ENCODE peak calls at places on chromosomes 13 and 19, in four cellular contexts. Y is B cell, B is nephron progenitor cell, V is neural crest cell. R is an unnamed sample.

GRCh38 chr19:13692096-13692495 is 72.2 kb upstream of the MRI1 start:
- DNase-seq in V (no peak), B (no peak), Y (no peak), R (no peak)

GRCh38 chr13:113084094-113084942 is 21.3 kb upstream of the F7 start:
- DNase-seq in Y (no peak), B (no peak), V (no peak), R (no peak)

GRCh38 chr19:1512671-1513491 is at the start of gene ADAMTSL5:
- DNase-seq in B (peak; percentile 51), V (no peak), Y (peak; percentile 54), R (peak; percentile 93)

GRCh38 chr19:46428278-46429141 is at the start of gene PNMA8C:
- DNase-seq in Y (peak; percentile 60), B (peak; percentile 86), V (peak; percentile 81), R (peak; percentile 56)

GRCh38 chr13:62003452-62003851 is 587.8 kb upstream of the PCDH20 start:
- DNase-seq in B (no peak), Y (no peak), V (no peak), R (no peak)

GRCh38 chr19:17406039-17406886 is 833 bp upstream of the BST2 start:
- DNase-seq in Y (no peak), V (no peak), B (no peak), R (no peak)

GRCh38 chr13:51500687-51501086 is 47.9 kb upstream of the INTS6 start:
- DNase-seq in B (no peak), Y (no peak), V (no peak), R (no peak)

GRCh38 chr19:45817725-45818301 is 2.7 kb upstream of the RSPH6A start:
- DNase-seq in Y (no peak), V (no peak), B (no peak), R (no peak)

GRCh38 chr19:44532819-44533218 is 3.3 kb upstream of the CEACAM20 start:
- DNase-seq in B (no peak), Y (no peak), V (no peak), R (no peak)

GRCh38 chr13:88288326-88288725 is 617.2 kb downstream of the SLITRK5 start:
- DNase-seq in V (no peak), B (no peak), Y (no peak), R (no peak)

GRCh38 chr13:107242138-107242537 is 674.2 kb upstream of the ARGLU1 start:
- DNase-seq in V (no peak), Y (no peak), B (no peak), R (no peak)

GRCh38 chr19:54207908-54208783 is 7.5 kb downstream of the RPS9 start:
- DNase-seq in B (no peak), V (no peak), Y (peak; percentile 52), R (peak; percentile 57)

GRCh38 chr19:44142014-44142523 is 715 bp downstream of the ZNF234 start:
- DNase-seq in B (peak; percentile 18), V (no peak), Y (no peak), R (no peak)

GRCh38 chr13:109835321-109835720 is 48.9 kb upstream of the IRS2 start:
- DNase-seq in V (no peak), B (no peak), Y (no peak), R (no peak)

GRCh38 chr19:48702701-48703100 is 6.9 kb downstream of the FUT2 start:
- DNase-seq in B (no peak), Y (no peak), V (no peak), R (no peak)

GRCh38 chr19:42092350-42092749 is 16.4 kb downstream of the ZNF574 start:
- DNase-seq in B (no peak), Y (peak; percentile 67), V (no peak), R (peak; percentile 57)

GRCh38 chr13:112569771-112570288 is 18.1 kb downstream of the TUBGCP3 start:
- DNase-seq in Y (no peak), V (no peak), B (peak; percentile 10), R (no peak)

GRCh38 chr19:4567584-4568071 is 8.1 kb upstream of the SEMA6B start:
- DNase-seq in V (peak; percentile 90), Y (peak; percentile 54), B (peak; percentile 84), R (no peak)

GRCh38 chr19:6326815-6327214 is 6.6 kb downstream of the ACER1 start:
- DNase-seq in V (no peak), B (no peak), Y (no peak), R (no peak)

GRCh38 chr13:85847012-85847411 is 47.8 kb upstream of the SLITRK6 start:
- DNase-seq in V (no peak), Y (no peak), B (no peak), R (no peak)

GRCh38 chr13:114082849-114083645 is 49.4 kb downstream of the RASA3 start:
- DNase-seq in Y (no peak), V (no peak), B (no peak), R (no peak)

GRCh38 chr19:42175952-42176648 is 41.4 kb downstream of the DEDD2 start:
- DNase-seq in V (peak; percentile 20), B (no peak), Y (no peak), R (no peak)

GRCh38 chr19:51121257-51121656 is 3.4 kb upstream of the SIGLEC9 start:
- DNase-seq in Y (no peak), B (no peak), V (no peak), R (no peak)

GRCh38 chr19:56538761-56539263 is at the start of gene ZFP28:
- DNase-seq in B (peak; percentile 75), Y (no peak), V (peak; percentile 50), R (peak; percentile 87)

GRCh38 chr13:113547248-113547971 is 37.1 kb upstream of the TFDP1 start:
- DNase-seq in V (no peak), B (no peak), Y (no peak), R (no peak)

GRCh38 chr13:24626449-24626848 is 53.8 kb upstream of the ATP12A start:
- DNase-seq in B (no peak), V (no peak), Y (no peak), R (no peak)

GRCh38 chr13:31912641-31913401 is 118.8 kb upstream of the FRY start:
- DNase-seq in B (no peak), Y (no peak), V (no peak), R (no peak)

GRCh38 chr19:7930765-7931164 is 4.8 kb upstream of the CTXN1 start:
- DNase-seq in B (no peak), Y (no peak), V (no peak), R (no peak)

GRCh38 chr19:8965887-8966286 is 44.3 kb downstream of the MUC16 start:
- DNase-seq in V (no peak), Y (no peak), B (peak; percentile 7), R (no peak)

GRCh38 chr19:15252398-15253018 is 20.3 kb upstream of the EPHX3 start:
- DNase-seq in B (peak; percentile 44), Y (no peak), V (peak; percentile 26), R (no peak)

GRCh38 chr19:884420-885211 is 8.4 kb downstream of the MED16 start:
- DNase-seq in B (no peak), Y (no peak), V (no peak), R (no peak)

GRCh38 chr13:45325806-45326205 is 15.2 kb downstream of the TPT1 start:
- DNase-seq in B (no peak), V (no peak), Y (no peak), R (no peak)

GRCh38 chr19:7859766-7860165 is 14.4 kb downstream of the PRR36 start:
- DNase-seq in V (no peak), Y (no peak), B (no peak), R (no peak)

GRCh38 chr13:54185785-54186184 is 1157.2 kb downstream of the OLFM4 start:
- DNase-seq in B (peak; percentile 26), V (no peak), Y (no peak), R (no peak)
- TF ChIP-seq CTCF in B (peak; percentile 49), V (peak; percentile 65), Y (no peak), R (no peak)

DNA sequence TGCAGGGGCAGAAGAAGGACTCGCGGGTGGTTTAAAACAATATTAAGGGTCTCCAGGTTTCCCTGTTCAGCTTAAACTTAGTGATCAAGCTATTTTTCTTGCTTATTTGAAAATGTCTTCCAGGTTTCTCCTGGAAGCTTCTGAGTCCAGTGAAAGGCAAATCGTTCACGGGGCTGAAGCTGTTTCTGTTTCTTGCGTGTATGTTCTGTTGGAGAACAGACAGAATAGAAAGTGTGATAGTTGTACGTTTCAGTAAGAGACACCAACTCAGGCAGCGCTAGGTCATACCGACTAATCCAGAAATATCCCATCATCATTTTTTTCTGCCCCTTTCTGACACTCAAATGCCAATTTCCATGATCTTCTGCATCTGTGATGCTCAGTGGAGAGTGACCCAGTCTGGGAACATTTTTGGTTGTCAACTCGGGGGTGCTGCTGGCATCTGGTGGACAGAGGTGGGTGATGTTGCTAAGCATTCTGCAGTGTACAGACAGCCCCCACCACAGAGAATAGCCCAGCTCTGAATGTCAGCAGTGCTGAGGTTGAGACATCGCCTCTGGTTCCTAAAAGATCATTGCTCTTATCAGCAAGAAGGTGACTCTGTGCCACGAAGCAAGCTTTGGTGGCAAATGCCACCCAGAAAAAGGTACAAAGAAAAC is 4.3 kb downstream of the KLF2 start:
- DNase-seq in V (no peak), Y (peak; percentile 80), B (no peak), R (no peak)
- TF ChIP-seq CTCF in V (no peak), Y (peak; percentile 39), B (no peak), R (no peak)

GRCh38 chr19:28710278-28710677 is 502.7 kb downstream of the UQCRFS1 start:
- DNase-seq in B (peak; percentile 21), Y (peak; percentile 59), V (no peak), R (peak; percentile 34)
- TF ChIP-seq CTCF in B (peak; percentile 77), Y (peak; percentile 74), V (peak; percentile 89), R (peak; percentile 12)

DNA sequence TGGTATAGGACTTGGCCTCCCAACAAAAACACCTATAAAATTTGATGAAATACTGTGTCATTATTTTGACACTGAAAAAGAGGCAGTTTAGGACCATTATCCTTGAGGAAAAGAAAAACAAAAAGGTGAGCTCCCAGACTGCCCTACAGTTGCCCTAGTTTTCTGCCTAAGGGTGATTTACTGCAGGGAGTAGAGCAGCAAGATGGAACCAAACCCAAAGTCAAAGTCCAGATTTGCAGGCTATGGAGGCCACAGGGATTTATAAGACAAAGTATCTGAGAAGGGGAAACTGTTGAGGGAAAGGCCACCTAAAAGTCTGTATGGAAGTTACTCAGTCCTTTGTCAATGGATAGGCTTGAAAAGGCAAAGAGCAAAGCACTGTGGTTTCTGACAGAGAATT is 112.4 kb upstream of the TRPC4 start:
- DNase-seq in B (no peak), V (no peak), Y (no peak), R (no peak)
- TF ChIP-seq CTCF in B (no peak), V (no peak), Y (no peak), R (no peak)

GRCh38 chr13:35631666-35632065 is 155.2 kb upstream of the MAB21L1 start:
- DNase-seq in V (no peak), Y (no peak), B (no peak), R (no peak)

GRCh38 chr13:35630551-35631275 is 154.2 kb upstream of the MAB21L1 start:
- DNase-seq in Y (peak; percentile 2), V (no peak), B (peak; percentile 41), R (peak; percentile 8)
- TF ChIP-seq CTCF in Y (peak; percentile 62), V (peak; percentile 83), B (peak; percentile 68), R (peak; percentile 45)

DNA sequence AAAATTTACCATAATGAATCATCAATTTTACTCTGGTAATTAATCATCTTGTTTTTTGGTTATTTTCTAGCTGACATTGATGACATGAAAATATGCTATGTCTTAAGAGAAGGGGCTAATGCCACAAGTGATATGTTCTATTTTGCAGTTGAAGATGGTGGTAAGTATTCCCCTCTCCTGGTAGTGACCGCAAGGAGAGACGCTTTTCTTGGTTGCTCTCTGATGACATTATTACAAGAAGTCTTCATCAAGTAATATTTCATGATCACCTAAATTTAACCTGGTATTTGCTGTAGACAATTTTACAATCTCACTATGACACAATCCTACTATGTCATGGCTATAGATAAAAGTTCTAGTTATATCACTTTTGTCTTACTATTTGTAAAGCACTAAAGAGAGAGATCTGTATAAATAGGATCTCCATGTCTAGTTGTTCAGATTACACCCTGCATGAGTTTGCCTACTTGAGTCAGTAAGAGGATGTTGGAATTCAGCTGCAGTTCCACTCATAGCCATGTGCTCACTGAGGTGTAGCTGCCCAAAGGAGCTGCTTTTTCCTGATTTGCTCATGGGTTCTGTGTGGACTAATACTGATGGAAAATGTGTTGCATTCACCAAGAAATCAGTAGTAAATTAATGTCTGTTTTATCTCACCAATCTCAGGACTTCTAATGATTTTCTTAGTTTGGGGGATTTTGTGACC is 10.9 kb downstream of the FREM2 start:
- DNase-seq in V (no peak), B (no peak), Y (no peak), R (no peak)
- TF ChIP-seq CTCF in V (peak; percentile 21), B (no peak), Y (no peak), R (no peak)

R was measured in GM20000.